ENCODE peak calls at places on chromosome 5, in seven cellular contexts. B, E, U, J, C, F and R are unnamed samples.

GRCh38 chr5:6492934-6493333 is 44.3 kb downstream of the UBE2QL1 start:
- DNase-seq in B (no peak), E (no peak), U (no peak), J (no peak), C (no peak), F (no peak), R (no peak)

GRCh38 chr5:154523704-154524103 is 45.7 kb upstream of the HAND1 start:
- DNase-seq in B (no peak), E (no peak), U (no peak), J (no peak), C (no peak), F (no peak), R (no peak)

GRCh38 chr5:172958268-172959046 is 767 bp upstream of the RPL26L1 start:
- DNase-seq in B (peak; percentile 91), E (no peak), U (peak; percentile 61), J (no peak), C (peak; percentile 88), F (peak; percentile 31), R (no peak)

GRCh38 chr5:127089206-127089605 is 15.9 kb upstream of the C5orf63 start:
- DNase-seq in B (no peak), E (no peak), U (no peak), J (no peak), C (no peak), F (no peak), R (no peak)

GRCh38 chr5:140294753-140295152 is 8.1 kb downstream of the PFDN1 start:
- DNase-seq in B (no peak), E (no peak), U (no peak), J (no peak), C (no peak), F (no peak), R (no peak)

GRCh38 chr5:143143973-143144372 is 259.5 kb downstream of the NR3C1 start:
- DNase-seq in B (no peak), E (no peak), U (no peak), J (no peak), C (no peak), F (no peak), R (peak; percentile 75)

GRCh38 chr5:6197427-6197826 is 180.9 kb downstream of the MED10 start:
- DNase-seq in B (no peak), E (no peak), U (no peak), J (no peak), C (no peak), F (no peak), R (no peak)

GRCh38 chr5:57785946-57786345 is 303.3 kb upstream of the ACTBL2 start:
- DNase-seq in B (no peak), E (no peak), U (no peak), J (no peak), C (no peak), F (no peak), R (no peak)

GRCh38 chr5:45113726-45114125 is 305.0 kb downstream of the MRPS30 start:
- DNase-seq in B (no peak), E (no peak), U (no peak), J (no peak), C (no peak), F (no peak), R (peak; percentile 85)

GRCh38 chr5:33316773-33317172 is 124.0 kb upstream of the TARS1 start:
- DNase-seq in B (no peak), E (no peak), U (no peak), J (no peak), C (no peak), F (no peak), R (no peak)

GRCh38 chr5:168772466-168772961 is 193.3 kb upstream of the PANK3 start:
- DNase-seq in B (no peak), E (no peak), U (no peak), J (no peak), C (no peak), F (no peak), R (no peak)

GRCh38 chr5:82894754-82895153 is 182.4 kb downstream of the TMEM167A start:
- DNase-seq in B (no peak), E (no peak), U (no peak), J (no peak), C (no peak), F (no peak), R (no peak)

GRCh38 chr5:76498328-76498727 is 95.2 kb downstream of the IQGAP2 start:
- DNase-seq in B (no peak), E (no peak), U (no peak), J (no peak), C (no peak), F (no peak), R (no peak)